ENCODE peak calls at places on chromosome 11, in seven cellular contexts. One of them, this sample, is unnamed.

GRCh38 chr11:95923441-95923729 is 522 bp downstream of the MTMR2 start:
- DNase-seq in tibial artery: no peak
- DNase-seq in brain microvascular endothelial cell: no peak
- DNase-seq in activated CD4-positive, alpha-beta T cell treated with anti-CD3 and anti-CD28 coated beads, Interleukin-2, amount 50 U/mL, for 1 hour: no peak
- DNase-seq in activated CD4-positive, CD25-positive, alpha-beta regulatory T cell: no peak
- DNase-seq in T-helper 1 cell: no peak
- DNase-seq in CD4-positive, alpha-beta memory T cell: no peak
- DNase-seq in this sample: peak; percentile 74

GRCh38 chr11:115501504-115501894 is 2.7 kb downstream of the CADM1 start:
- DNase-seq in tibial artery: no peak
- DNase-seq in brain microvascular endothelial cell: no peak
- DNase-seq in activated CD4-positive, alpha-beta T cell treated with anti-CD3 and anti-CD28 coated beads, Interleukin-2, amount 50 U/mL, for 1 hour: no peak
- DNase-seq in activated CD4-positive, CD25-positive, alpha-beta regulatory T cell: no peak
- DNase-seq in T-helper 1 cell: no peak
- DNase-seq in CD4-positive, alpha-beta memory T cell: no peak
- DNase-seq in this sample: no peak

GRCh38 chr11:61683961-61684869 is 4.0 kb downstream of the DAGLA start:
- DNase-seq in tibial artery: no peak
- DNase-seq in brain microvascular endothelial cell: no peak
- DNase-seq in activated CD4-positive, alpha-beta T cell treated with anti-CD3 and anti-CD28 coated beads, Interleukin-2, amount 50 U/mL, for 1 hour: no peak
- DNase-seq in activated CD4-positive, CD25-positive, alpha-beta regulatory T cell: no peak
- DNase-seq in T-helper 1 cell: peak; percentile 29
- DNase-seq in CD4-positive, alpha-beta memory T cell: peak; percentile 60
- DNase-seq in this sample: no peak

GRCh38 chr11:64341429-64341828 is 1.4 kb downstream of the CCDC88B start:
- DNase-seq in tibial artery: no peak
- DNase-seq in brain microvascular endothelial cell: no peak
- DNase-seq in activated CD4-positive, alpha-beta T cell treated with anti-CD3 and anti-CD28 coated beads, Interleukin-2, amount 50 U/mL, for 1 hour: no peak
- DNase-seq in activated CD4-positive, CD25-positive, alpha-beta regulatory T cell: no peak
- DNase-seq in T-helper 1 cell: no peak
- DNase-seq in CD4-positive, alpha-beta memory T cell: no peak
- DNase-seq in this sample: no peak

GRCh38 chr11:100561325-100561724 is 125.8 kb upstream of the ARHGAP42 start:
- DNase-seq in tibial artery: no peak
- DNase-seq in brain microvascular endothelial cell: no peak
- DNase-seq in activated CD4-positive, alpha-beta T cell treated with anti-CD3 and anti-CD28 coated beads, Interleukin-2, amount 50 U/mL, for 1 hour: no peak
- DNase-seq in activated CD4-positive, CD25-positive, alpha-beta regulatory T cell: no peak
- DNase-seq in T-helper 1 cell: no peak
- DNase-seq in CD4-positive, alpha-beta memory T cell: no peak
- DNase-seq in this sample: no peak

GRCh38 chr11:128941573-128942271 is 949 bp downstream of the TP53AIP1 start:
- DNase-seq in tibial artery: no peak
- DNase-seq in brain microvascular endothelial cell: no peak
- DNase-seq in activated CD4-positive, alpha-beta T cell treated with anti-CD3 and anti-CD28 coated beads, Interleukin-2, amount 50 U/mL, for 1 hour: no peak
- DNase-seq in activated CD4-positive, CD25-positive, alpha-beta regulatory T cell: no peak
- DNase-seq in T-helper 1 cell: no peak
- DNase-seq in CD4-positive, alpha-beta memory T cell: no peak
- DNase-seq in this sample: no peak

GRCh38 chr11:85052636-85053035 is 574.5 kb downstream of the DLG2 start:
- DNase-seq in tibial artery: no peak
- DNase-seq in brain microvascular endothelial cell: no peak
- DNase-seq in activated CD4-positive, alpha-beta T cell treated with anti-CD3 and anti-CD28 coated beads, Interleukin-2, amount 50 U/mL, for 1 hour: no peak
- DNase-seq in activated CD4-positive, CD25-positive, alpha-beta regulatory T cell: no peak
- DNase-seq in T-helper 1 cell: no peak
- DNase-seq in CD4-positive, alpha-beta memory T cell: no peak
- DNase-seq in this sample: no peak

GRCh38 chr11:56876621-56877312 is 111.9 kb upstream of the OR5AK2 start:
- DNase-seq in tibial artery: no peak
- DNase-seq in brain microvascular endothelial cell: peak; percentile 26
- DNase-seq in activated CD4-positive, alpha-beta T cell treated with anti-CD3 and anti-CD28 coated beads, Interleukin-2, amount 50 U/mL, for 1 hour: no peak
- DNase-seq in activated CD4-positive, CD25-positive, alpha-beta regulatory T cell: no peak
- DNase-seq in T-helper 1 cell: no peak
- DNase-seq in CD4-positive, alpha-beta memory T cell: no peak
- DNase-seq in this sample: no peak

GRCh38 chr11:64844330-64845124 is at the start of gene CDC42BPG:
- DNase-seq in tibial artery: no peak
- DNase-seq in brain microvascular endothelial cell: peak; percentile 37
- DNase-seq in activated CD4-positive, alpha-beta T cell treated with anti-CD3 and anti-CD28 coated beads, Interleukin-2, amount 50 U/mL, for 1 hour: peak; percentile 69
- DNase-seq in activated CD4-positive, CD25-positive, alpha-beta regulatory T cell: peak; percentile 66
- DNase-seq in T-helper 1 cell: peak; percentile 66
- DNase-seq in CD4-positive, alpha-beta memory T cell: peak; percentile 76
- DNase-seq in this sample: peak; percentile 44

GRCh38 chr11:22331771-22332170 is 6.4 kb upstream of the SLC17A6 start:
- DNase-seq in tibial artery: no peak
- DNase-seq in brain microvascular endothelial cell: no peak
- DNase-seq in activated CD4-positive, alpha-beta T cell treated with anti-CD3 and anti-CD28 coated beads, Interleukin-2, amount 50 U/mL, for 1 hour: no peak
- DNase-seq in activated CD4-positive, CD25-positive, alpha-beta regulatory T cell: no peak
- DNase-seq in T-helper 1 cell: no peak
- DNase-seq in CD4-positive, alpha-beta memory T cell: no peak
- DNase-seq in this sample: no peak

GRCh38 chr11:1838077-1838425 is 730 bp upstream of the TNNI2 start:
- DNase-seq in tibial artery: no peak
- DNase-seq in brain microvascular endothelial cell: no peak
- DNase-seq in activated CD4-positive, alpha-beta T cell treated with anti-CD3 and anti-CD28 coated beads, Interleukin-2, amount 50 U/mL, for 1 hour: no peak
- DNase-seq in activated CD4-positive, CD25-positive, alpha-beta regulatory T cell: no peak
- DNase-seq in T-helper 1 cell: no peak
- DNase-seq in CD4-positive, alpha-beta memory T cell: no peak
- DNase-seq in this sample: no peak

GRCh38 chr11:9716275-9717039 is 52.6 kb downstream of the SWAP70 start:
- DNase-seq in tibial artery: no peak
- DNase-seq in brain microvascular endothelial cell: peak; percentile 68
- DNase-seq in activated CD4-positive, alpha-beta T cell treated with anti-CD3 and anti-CD28 coated beads, Interleukin-2, amount 50 U/mL, for 1 hour: no peak
- DNase-seq in activated CD4-positive, CD25-positive, alpha-beta regulatory T cell: no peak
- DNase-seq in T-helper 1 cell: no peak
- DNase-seq in CD4-positive, alpha-beta memory T cell: no peak
- DNase-seq in this sample: peak; percentile 44

GRCh38 chr11:18135308-18135707 is 2.9 kb downstream of the MRGPRX3 start:
- DNase-seq in tibial artery: no peak
- DNase-seq in brain microvascular endothelial cell: no peak
- DNase-seq in activated CD4-positive, alpha-beta T cell treated with anti-CD3 and anti-CD28 coated beads, Interleukin-2, amount 50 U/mL, for 1 hour: no peak
- DNase-seq in activated CD4-positive, CD25-positive, alpha-beta regulatory T cell: no peak
- DNase-seq in T-helper 1 cell: no peak
- DNase-seq in CD4-positive, alpha-beta memory T cell: no peak
- DNase-seq in this sample: no peak

GRCh38 chr11:27329867-27330632 is 33.0 kb downstream of the CCDC34 start:
- DNase-seq in tibial artery: no peak
- DNase-seq in brain microvascular endothelial cell: no peak
- DNase-seq in activated CD4-positive, alpha-beta T cell treated with anti-CD3 and anti-CD28 coated beads, Interleukin-2, amount 50 U/mL, for 1 hour: no peak
- DNase-seq in activated CD4-positive, CD25-positive, alpha-beta regulatory T cell: no peak
- DNase-seq in T-helper 1 cell: no peak
- DNase-seq in CD4-positive, alpha-beta memory T cell: no peak
- DNase-seq in this sample: no peak